ENCODE peak calls at places on chromosomes 2 and 18, in five cellular contexts. S, R, M, W and I are unnamed samples. For H3K36me3 and H3K27me3, the result is how much of the 10 kb centered on the place peaks cover.

GRCh38 chr2:209901187-209901586 is 101.3 kb upstream of the RPE start:
- DNase-seq in R (no peak), W (no peak), S (no peak), M (no peak), I (no peak)

GRCh38 chr2:14316594-14316993 is 315.9 kb upstream of the LRATD1 start:
- DNase-seq in S (no peak), W (no peak), R (no peak), M (no peak), I (no peak)

GRCh38 chr2:19462228-19462627 is 103.8 kb upstream of the OSR1 start:
- DNase-seq in R (no peak), W (no peak), M (no peak), S (no peak), I (no peak)

GRCh38 chr18:33495278-33495677 is 54.8 kb upstream of the CCDC178 start:
- DNase-seq in S (no peak), W (peak), M (no peak), R (no peak), I (peak)

GRCh38 chr18:59787998-59788875 is 91.0 kb upstream of the CCBE1 start:
- DNase-seq in W (peak), M (no peak), S (no peak), R (no peak), I (no peak)

GRCh38 chr18:13520306-13520705 is 206.1 kb downstream of the FAM210A start:
- DNase-seq in W (no peak), M (no peak), S (no peak), R (no peak), I (no peak)

GRCh38 chr2:232476791-232477190 is 10.8 kb downstream of the ECEL1 start:
- DNase-seq in R (no peak), M (peak), W (no peak), S (no peak), I (no peak)

GRCh38 chr18:66682855-66683322 is 79.0 kb upstream of the CDH19 start:
- DNase-seq in S (no peak), R (no peak), W (peak), M (no peak), I (peak)

GRCh38 chr2:69043736-69044400 is 30.9 kb downstream of the ANTXR1 start:
- DNase-seq in S (no peak), M (no peak), R (peak), W (no peak), I (no peak)

GRCh38 chr2:1969701-1970015 is 225.3 kb upstream of the PXDN start:
- DNase-seq in S (no peak), M (no peak), R (no peak), W (no peak), I (no peak)

GRCh38 chr2:208112969-208113368 is 11.4 kb downstream of the CRYGD start:
- DNase-seq in M (no peak), R (no peak), S (no peak), W (no peak), I (no peak)

GRCh38 chr2:88885275-88885674 is 193.8 kb downstream of the RPIA start:
- DNase-seq in W (no peak), S (no peak), R (no peak), M (no peak), I (no peak)

GRCh38 chr2:210938228-210938627 is 381.8 kb downstream of the CPS1 start:
- DNase-seq in W (peak), M (no peak), R (no peak), S (no peak), I (no peak)
- H3K27ac ChIP-seq in W (no peak), M (no peak), R (no peak), S (no peak), I (no peak)

GRCh38 chr2:73762571-73762970 is 17.3 kb downstream of the DUSP11 start:
- DNase-seq in R (no peak), S (no peak), W (no peak), M (no peak), I (no peak)

GRCh38 chr2:73770725-73771124 is 9.2 kb downstream of the DUSP11 start:
- DNase-seq in W (no peak), S (no peak), M (no peak), R (no peak), I (no peak)

GRCh38 chr2:73764945-73765344 is 15.0 kb downstream of the DUSP11 start:
- DNase-seq in S (no peak), R (no peak), W (no peak), M (no peak), I (no peak)

GRCh38 chr2:73766349-73766748 is 13.6 kb downstream of the DUSP11 start:
- DNase-seq in S (no peak), W (no peak), R (no peak), M (no peak), I (no peak)

GRCh38 chr2:73766994-73767393 is 12.9 kb downstream of the DUSP11 start:
- DNase-seq in M (no peak), S (no peak), R (no peak), W (no peak), I (no peak)
- H3K36me3 ChIP-seq in M (under half), S (under half), R (under half), W (under half), I (under half)

GRCh38 chr2:219000569-219000960 is 7.3 kb upstream of the CRYBA2 start:
- DNase-seq in W (no peak), R (no peak), M (no peak), S (no peak), I (no peak)

GRCh38 chr2:218999881-219000568 is 6.8 kb upstream of the CRYBA2 start:
- DNase-seq in W (no peak), S (no peak), R (no peak), M (no peak), I (no peak)

GRCh38 chr2:219002395-219003266 is 9.4 kb upstream of the CRYBA2 start:
- DNase-seq in R (peak), S (peak), W (no peak), M (no peak), I (peak)

GRCh38 chr2:219001577-219002394 is 8.6 kb upstream of the CRYBA2 start:
- DNase-seq in W (no peak), M (no peak), S (no peak), R (peak), I (peak)

GRCh38 chr2:219001100-219001576 is 7.9 kb upstream of the CRYBA2 start:
- DNase-seq in M (no peak), R (no peak), W (no peak), S (no peak), I (no peak)
- H3K27me3 ChIP-seq in M (under half), R (under half), W (half or more), S (half or more), I (under half)

GRCh38 chr2:239814136-239814916 is 210.8 kb downstream of the NDUFA10 start:
- DNase-seq in S (no peak), R (no peak), W (no peak), M (peak), I (peak)

GRCh38 chr2:239815638-239816035 is 209.5 kb downstream of the NDUFA10 start:
- DNase-seq in R (no peak), W (no peak), M (peak), S (no peak), I (no peak)

GRCh38 chr2:239814917-239815637 is 210.1 kb downstream of the NDUFA10 start:
- DNase-seq in R (no peak), M (peak), S (no peak), W (no peak), I (peak)

GRCh38 chr2:239811806-239812560 is 213.2 kb downstream of the NDUFA10 start:
- DNase-seq in R (no peak), S (no peak), W (no peak), M (peak), I (no peak)

GRCh38 chr2:239813261-239814135 is 211.6 kb downstream of the NDUFA10 start:
- DNase-seq in M (peak), S (no peak), W (no peak), R (no peak), I (no peak)
- H3K27ac ChIP-seq in M (peak), S (no peak), W (no peak), R (peak), I (peak)

DNA sequence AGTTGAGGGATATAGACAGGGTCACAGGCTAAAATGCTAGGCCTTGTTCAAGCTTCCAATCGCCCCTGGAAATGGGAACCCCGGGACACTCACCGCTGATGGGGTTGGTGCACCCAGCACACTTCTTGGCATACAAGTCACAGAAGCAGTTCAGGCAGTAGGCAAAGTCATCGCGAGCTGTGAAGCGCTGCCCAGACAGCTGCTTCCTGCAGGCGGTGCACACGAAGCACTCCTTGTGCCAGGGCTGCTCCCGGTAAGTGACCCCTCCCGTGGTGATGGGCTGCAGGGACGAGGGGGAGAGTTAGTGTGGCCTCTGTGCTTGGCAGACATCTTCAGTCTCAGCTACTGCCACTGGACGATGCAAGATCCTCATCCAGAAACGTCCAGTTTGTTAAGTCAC is 25.9 kb downstream of the C2orf49 start:
- DNase-seq in M (no peak), S (no peak), R (no peak), W (no peak), I (no peak)
- H3K36me3 ChIP-seq in M (under half), S (under half), R (under half), W (half or more), I (under half)

DNA sequence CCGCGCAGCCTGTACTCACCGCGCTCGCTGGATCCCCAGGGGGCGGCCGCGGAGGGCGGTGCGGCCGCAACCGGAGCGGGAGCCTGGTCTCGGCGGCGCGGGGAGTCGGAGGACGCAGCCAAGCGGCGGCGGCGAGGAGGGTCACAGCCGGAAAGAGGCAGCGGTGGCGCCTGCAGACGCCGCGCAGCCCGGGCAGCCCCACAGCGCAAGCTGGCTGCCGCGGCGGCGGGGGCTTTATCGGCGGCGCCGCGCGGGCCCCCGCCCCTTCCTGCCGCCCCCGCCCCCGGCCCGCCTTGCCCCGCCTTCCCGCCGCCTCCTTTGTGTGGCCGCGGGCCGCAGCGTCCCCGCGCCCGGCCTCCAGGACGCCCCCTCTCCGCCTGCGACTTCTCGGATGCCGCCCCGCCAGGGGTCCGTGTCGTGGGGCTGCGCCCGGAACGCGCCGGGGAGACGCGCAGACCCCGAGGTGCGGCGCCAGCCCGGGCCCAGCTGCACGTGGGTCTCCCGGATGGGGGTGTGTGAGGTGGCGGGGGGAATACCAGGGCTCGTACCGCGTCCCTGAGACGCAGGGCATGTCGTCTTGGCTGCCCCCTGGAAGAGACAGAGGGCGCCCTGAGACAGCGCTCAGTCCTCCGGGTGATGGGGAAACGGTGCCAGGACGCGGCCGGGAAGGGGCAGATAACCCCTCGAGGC is at the start of gene SERPINE2:
- DNase-seq in R (no peak), M (peak), W (peak), S (peak), I (peak)
- H3K27me3 ChIP-seq in R (under half), M (under half), W (under half), S (under half), I (under half)